ENCODE peak calls at places on chromosomes 16 and 17, in five cellular contexts. L is mesothelial cell of epicardium, E is Caco-2, B is Calu3, V is endothelial cell. K is an unnamed sample.

GRCh38 chr16:3027983-3028715 is 4.3 kb downstream of the THOC6 start:
- DNase-seq in L (peak), E (peak), B (peak), V (peak), K (peak)

GRCh38 chr16:57732011-57732410 is 3.6 kb upstream of the KATNB1 start:
- DNase-seq in L (no peak), E (no peak), B (no peak), V (no peak), K (no peak)

GRCh38 chr17:19331134-19331533 is 31.4 kb downstream of the B9D1 start:
- DNase-seq in L (no peak), E (no peak), B (no peak), V (no peak), K (no peak)

GRCh38 chr17:69314246-69315030 is 12.5 kb downstream of the ABCA5 start:
- DNase-seq in L (no peak), E (no peak), B (no peak), V (no peak), K (no peak)

GRCh38 chr17:47057831-47058230 is 78.8 kb upstream of the RPRML start:
- DNase-seq in L (no peak), E (no peak), B (no peak), V (no peak), K (no peak)

GRCh38 chr16:75208242-75208825 is 1.4 kb upstream of the CTRB2 start:
- DNase-seq in L (no peak), E (no peak), B (no peak), V (no peak), K (no peak)

GRCh38 chr17:17738901-17739300 is 57.6 kb downstream of the RAI1 start:
- DNase-seq in L (no peak), E (no peak), B (no peak), V (no peak), K (no peak)

GRCh38 chr17:40953876-40954275 is 12.9 kb downstream of the KRT39 start:
- DNase-seq in L (no peak), E (no peak), B (peak), V (no peak), K (no peak)

GRCh38 chr17:73098919-73099318 is 6.4 kb upstream of the SLC39A11 start:
- DNase-seq in L (no peak), E (no peak), B (no peak), V (no peak), K (no peak)

GRCh38 chr17:82520041-82520910 is 744 bp downstream of the FOXK2 start:
- DNase-seq in L (peak), E (no peak), B (no peak), V (peak), K (no peak)

GRCh38 chr17:62750502-62751349 is 57.4 kb downstream of the MARCHF10 start:
- DNase-seq in L (no peak), E (no peak), B (no peak), V (no peak), K (no peak)

GRCh38 chr17:54968954-54969400 is 412 bp downstream of the STXBP4 start:
- DNase-seq in L (no peak), E (no peak), B (peak), V (no peak), K (peak)

GRCh38 chr16:85751665-85752501 is 987 bp upstream of the C16orf74 start:
- DNase-seq in L (no peak), E (no peak), B (no peak), V (no peak), K (no peak)

GRCh38 chr17:34614698-34615097 is 35.3 kb downstream of the TMEM132E start:
- DNase-seq in L (no peak), E (no peak), B (no peak), V (no peak), K (no peak)

GRCh38 chr17:48276776-48277175 is 153.2 kb downstream of the SKAP1 start:
- DNase-seq in L (no peak), E (no peak), B (no peak), V (no peak), K (no peak)

GRCh38 chr17:40069751-40070643 is 7.2 kb downstream of the THRA start:
- DNase-seq in L (no peak), E (no peak), B (peak), V (no peak), K (no peak)

GRCh38 chr16:64416232-64417010 is 705.4 kb downstream of the CDH11 start:
- DNase-seq in L (no peak), E (no peak), B (no peak), V (no peak), K (no peak)

GRCh38 chr17:77451271-77451893 is 310.6 kb downstream of the SEC14L1 start:
- DNase-seq in L (peak), E (peak), B (peak), V (peak), K (peak)

GRCh38 chr16:71648921-71649320 is 22.9 kb downstream of the MARVELD3 start:
- DNase-seq in L (no peak), E (no peak), B (peak), V (peak), K (no peak)

GRCh38 chr17:38867179-38867994 is 2.5 kb upstream of the LASP1 start:
- DNase-seq in L (peak), E (peak), B (peak), V (peak), K (peak)

GRCh38 chr16:81703177-81704155 is 75.6 kb upstream of the PLCG2 start:
- DNase-seq in L (no peak), E (no peak), B (no peak), V (no peak), K (no peak)

GRCh38 chr16:31179747-31180458 is at the start of gene FUS:
- DNase-seq in L (peak), E (peak), B (peak), V (peak), K (peak)
- TF ChIP-seq CTCF in L (no peak), E (no peak), B (no peak), V (no peak), K (no peak)

DNA sequence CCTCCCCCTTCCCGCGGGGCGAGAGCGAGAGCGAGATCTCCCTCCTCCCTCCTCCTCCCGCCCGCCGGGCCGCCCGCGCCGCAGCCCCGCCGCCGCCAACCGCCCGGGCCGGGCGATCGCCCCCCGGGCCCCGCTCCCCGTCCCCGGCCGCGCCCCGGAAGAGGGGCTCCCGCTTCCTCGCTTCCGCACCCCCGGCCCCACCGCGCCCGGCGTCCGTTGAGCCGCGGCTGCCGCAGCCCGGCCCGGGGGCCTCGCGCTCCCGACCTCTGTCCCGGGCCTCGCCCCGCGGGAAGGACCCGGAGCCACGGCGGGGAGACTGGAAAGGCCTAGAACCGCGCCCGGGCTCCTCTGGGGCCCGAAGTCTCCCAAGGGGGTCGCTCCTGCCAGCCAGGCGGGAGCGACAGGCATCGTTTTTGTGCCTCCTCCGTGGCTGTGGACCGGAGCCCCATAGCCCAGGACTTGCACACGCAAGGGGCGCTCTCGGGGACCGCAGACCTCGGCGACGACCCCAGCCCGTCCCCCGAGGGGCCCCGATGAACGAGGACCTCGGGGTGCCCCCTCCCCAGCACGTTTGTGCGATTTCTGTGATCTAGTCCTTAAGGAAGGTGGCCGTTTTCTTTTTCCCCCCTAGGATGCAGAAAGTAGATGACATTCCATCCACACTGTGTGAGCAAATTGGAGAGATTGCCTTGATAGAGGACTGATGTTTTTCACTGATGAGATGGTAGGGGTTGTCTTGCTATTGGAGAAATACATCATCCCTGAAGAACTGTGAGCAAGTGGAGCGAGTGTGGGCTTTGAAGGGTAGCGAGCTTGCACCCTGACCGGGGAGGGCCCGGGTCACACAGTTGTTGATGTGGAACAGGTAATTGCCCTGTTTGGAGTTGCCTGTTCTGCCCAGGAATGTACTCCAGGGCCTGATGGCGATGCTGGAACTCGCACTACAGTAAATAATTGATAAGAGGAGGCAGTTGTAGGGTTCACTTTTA is 610 bp downstream of the BANP start:
- DNase-seq in L (no peak), E (no peak), B (peak), V (no peak), K (peak)
- TF ChIP-seq CTCF in L (no peak), E (no peak), B (peak), V (no peak), K (peak)

GRCh38 chr17:13931111-13931526 is 138.2 kb upstream of the COX10 start:
- DNase-seq in L (no peak), E (no peak), B (no peak), V (no peak), K (no peak)

GRCh38 chr17:13921841-13922776 is 147.2 kb upstream of the COX10 start:
- DNase-seq in L (no peak), E (no peak), B (no peak), V (no peak), K (no peak)

GRCh38 chr17:13920413-13920812 is 148.9 kb upstream of the COX10 start:
- DNase-seq in L (no peak), E (no peak), B (no peak), V (no peak), K (no peak)

GRCh38 chr17:13922885-13923284 is 146.4 kb upstream of the COX10 start:
- DNase-seq in L (no peak), E (no peak), B (no peak), V (no peak), K (no peak)

GRCh38 chr17:13925579-13925978 is 143.7 kb upstream of the COX10 start:
- DNase-seq in L (no peak), E (no peak), B (no peak), V (no peak), K (no peak)
- TF ChIP-seq CTCF in L (no peak), E (no peak), B (no peak), V (peak), K (no peak)

GRCh38 chr16:12166271-12166670 is 189.7 kb downstream of the SNX29 start:
- DNase-seq in L (no peak), E (no peak), B (no peak), V (no peak), K (no peak)
- TF ChIP-seq CTCF in L (no peak), E (no peak), B (no peak), V (no peak), K (no peak)

DNA sequence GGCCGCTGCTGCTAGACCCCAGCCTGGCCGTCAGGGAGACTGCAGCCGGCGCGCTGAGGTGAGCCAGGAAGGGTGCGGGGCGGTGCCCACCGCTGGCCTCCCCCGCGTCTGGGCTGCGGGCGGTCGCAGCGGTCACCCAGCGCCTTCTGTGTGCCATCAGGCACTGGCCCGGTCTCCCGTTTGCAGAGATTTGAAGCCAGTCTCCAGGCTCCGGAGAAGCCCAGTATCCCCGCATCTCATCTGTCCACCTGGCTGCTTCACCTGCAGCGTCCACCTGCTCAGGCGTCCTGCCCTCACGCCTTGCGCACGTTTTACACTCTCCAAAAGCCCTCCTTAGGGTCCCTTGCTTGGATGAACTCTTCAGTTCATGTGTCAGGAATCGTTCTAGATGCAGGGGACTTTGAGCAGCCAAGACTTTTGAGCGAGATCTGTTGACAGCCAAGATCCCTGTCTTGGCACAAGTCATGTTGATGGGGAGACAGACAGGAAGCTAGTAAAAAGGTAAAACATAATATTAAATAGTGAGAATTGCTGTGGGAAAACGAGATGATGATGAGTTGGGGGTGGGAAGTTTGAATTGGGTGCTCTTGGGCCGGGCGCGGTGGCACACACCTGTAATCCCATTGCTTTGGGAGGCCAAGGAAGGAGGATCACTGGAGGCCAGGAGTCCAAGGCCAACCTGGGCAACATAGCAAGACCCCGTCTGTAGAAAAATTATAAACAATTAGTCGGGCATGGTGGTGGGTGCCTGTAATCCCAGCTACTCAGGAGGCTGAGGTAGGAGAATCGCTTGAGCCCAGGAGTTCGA is 916 bp downstream of the HEATR3 start:
- DNase-seq in L (no peak), E (no peak), B (no peak), V (no peak), K (no peak)
- TF ChIP-seq CTCF in L (no peak), E (no peak), B (no peak), V (no peak), K (peak)

DNA sequence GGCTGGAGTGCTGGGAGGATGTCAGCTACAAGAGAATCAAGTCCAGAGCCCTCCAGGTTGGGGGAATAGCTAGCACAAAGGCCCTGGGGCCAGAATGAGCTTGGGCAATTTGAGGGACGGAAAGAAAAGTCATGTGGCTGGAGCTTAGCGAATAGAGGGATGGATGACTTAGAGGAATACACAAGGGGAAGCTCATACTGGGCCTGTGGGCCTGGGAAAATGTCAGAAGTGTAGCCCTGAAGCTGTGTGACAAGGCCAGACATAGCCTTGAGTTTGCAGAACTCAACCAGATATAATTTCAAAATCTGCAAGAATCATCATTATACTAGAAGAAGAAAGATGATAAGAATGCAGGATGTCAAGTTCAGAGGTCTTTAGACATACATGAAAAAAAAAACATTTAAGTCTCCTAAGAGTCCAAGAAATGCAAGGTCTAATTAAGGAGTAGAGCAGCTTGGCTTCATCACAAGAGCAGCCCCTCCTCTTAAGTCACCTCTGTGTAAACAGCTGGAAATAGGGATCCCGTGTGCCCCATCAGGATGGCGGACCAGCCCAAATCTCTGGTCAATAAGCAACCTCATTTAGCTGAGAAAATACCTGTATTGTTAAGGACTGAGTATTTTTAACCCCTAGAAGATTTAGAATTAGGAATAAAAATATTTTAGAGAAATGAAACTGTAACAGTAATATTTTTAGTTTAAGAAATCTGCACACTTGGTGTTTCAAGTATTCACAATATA is 66.6 kb downstream of the ABCC12 start:
- DNase-seq in L (no peak), E (no peak), B (no peak), V (no peak), K (no peak)
- TF ChIP-seq CTCF in L (no peak), E (no peak), B (no peak), V (no peak), K (no peak)

DNA sequence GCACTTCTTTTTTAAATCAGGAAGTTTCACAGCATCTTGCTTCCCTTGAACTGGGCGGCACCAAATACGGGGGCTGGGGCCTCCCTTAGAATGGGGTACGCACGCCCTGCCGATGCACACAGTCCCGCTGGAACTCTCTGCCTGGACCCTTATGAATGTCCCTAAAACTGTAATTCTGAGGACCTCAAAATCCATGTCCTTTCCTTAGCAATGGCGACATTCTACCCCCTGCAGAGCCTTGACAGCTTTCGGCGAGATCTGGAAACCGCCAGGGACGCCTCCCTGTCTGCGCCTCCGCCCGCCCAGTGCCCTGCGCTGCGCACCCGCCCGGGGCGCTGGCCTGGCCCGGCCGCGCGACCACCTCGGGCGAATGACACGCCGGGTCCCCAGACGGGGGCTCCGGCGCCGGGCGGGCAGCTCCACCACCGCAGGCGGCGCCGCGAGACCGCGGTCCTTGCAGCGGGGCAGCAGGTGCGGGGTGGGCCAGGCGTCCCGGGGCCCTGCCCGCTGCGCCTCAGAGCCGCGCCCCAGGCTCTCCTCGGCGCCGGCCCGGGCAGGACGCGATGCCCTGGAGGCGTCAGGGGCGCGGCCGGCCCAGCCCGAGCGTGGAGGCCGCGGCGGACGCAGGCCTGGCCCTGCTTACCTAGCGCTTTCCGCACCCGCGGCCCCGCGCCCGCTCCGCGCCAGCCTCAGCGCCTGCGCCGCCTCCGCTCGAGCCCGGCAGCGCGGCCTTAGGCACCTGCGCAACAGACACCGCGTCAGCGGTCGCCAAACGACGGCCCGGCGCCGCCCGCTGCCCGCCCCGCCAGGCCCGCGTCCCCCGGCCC is 548 bp downstream of the HAGH start:
- DNase-seq in L (no peak), E (peak), B (peak), V (peak), K (peak)
- TF ChIP-seq CTCF in L (no peak), E (no peak), B (no peak), V (no peak), K (peak)

DNA sequence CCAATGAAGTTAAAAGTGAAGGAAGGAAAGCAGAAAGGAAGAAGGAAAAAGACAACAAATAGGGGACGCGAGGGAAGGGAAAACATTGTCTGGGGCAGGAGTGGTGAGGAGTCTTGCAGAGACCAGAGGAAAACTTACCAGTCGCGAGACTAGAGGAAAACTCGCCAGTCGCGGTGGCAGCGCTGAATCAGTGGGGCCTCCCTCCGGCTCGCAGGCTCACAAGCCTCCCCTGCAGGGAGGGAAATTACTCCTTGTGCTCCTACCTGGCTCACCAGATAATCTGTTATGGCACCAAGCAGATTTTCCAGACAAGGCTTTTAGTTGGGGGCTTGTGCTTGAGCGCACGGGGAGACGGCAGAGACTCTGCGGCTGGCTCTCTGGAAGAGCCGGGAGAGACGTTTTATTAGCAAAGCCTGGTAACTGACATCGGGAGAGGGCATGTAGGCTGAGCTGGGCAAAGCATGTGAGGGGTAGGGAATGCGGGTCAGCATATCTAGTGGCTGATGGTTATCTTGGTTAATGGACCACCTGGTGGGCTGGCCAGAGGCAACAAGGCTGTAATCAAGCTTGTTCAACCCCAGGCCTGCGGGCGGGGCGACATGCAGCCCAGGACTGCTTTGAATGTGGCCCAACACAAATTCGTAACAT is 37.1 kb downstream of the LCMT1 start:
- DNase-seq in L (no peak), E (no peak), B (no peak), V (no peak), K (no peak)
- TF ChIP-seq CTCF in L (no peak), E (no peak), B (no peak), V (no peak), K (no peak)

DNA sequence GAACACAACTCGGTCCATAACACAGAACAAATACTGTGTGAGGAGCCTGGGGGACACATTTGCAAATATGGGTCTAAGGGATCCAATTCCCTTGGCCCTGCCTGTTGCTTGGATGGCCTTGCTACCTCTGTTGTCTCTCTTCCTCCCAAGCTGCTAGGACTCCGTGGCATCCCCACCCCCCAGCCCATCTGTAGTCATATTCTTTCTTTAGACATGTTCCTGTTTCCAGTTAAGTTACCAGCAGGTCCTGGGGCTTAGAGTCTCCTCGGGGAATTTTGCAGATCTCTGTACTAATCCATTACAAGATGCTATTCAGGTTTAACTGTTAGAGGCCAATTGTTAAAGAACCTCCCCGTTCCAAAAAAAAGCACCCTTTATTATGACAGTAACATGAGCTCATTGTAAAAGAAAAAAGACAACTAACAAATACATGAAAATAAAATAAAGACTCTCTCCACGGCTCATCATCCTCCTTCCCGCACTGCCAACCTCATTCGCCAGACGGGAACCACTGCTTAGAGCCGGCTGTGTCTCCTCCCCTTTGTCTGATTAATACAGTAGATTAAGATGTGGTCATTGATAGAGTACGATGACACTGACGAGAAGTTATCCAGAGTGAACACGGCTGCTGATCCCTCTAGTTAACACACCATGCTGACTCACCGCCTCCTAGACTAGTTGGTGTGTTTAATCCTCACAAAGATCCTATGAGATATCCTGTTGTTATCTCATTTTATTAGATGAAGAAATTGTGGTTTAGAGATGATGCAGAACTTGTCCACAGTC is 22.2 kb downstream of the HS3ST4 start:
- DNase-seq in L (no peak), E (no peak), B (no peak), V (no peak), K (no peak)
- TF ChIP-seq CTCF in L (no peak), E (no peak), B (no peak), V (no peak), K (no peak)